ENCODE peak calls at places on chromosome 10, in four cellular contexts. A is GM23248, K is K562, P is PC-3. N is an unnamed sample. For H3K4me1, the result is how much of the 10 kb centered on the place peaks cover.

GRCh38 chr10:31025142-31025541 is 6.5 kb downstream of the ZNF438 start:
- DNase-seq in A (no peak), K (no peak), P (no peak), N (no peak)

GRCh38 chr10:48608279-48608681 is 3.4 kb upstream of the ARHGAP22 start:
- DNase-seq in A (peak), K (peak), P (no peak), N (no peak)

GRCh38 chr10:112332509-112333228 is 41.2 kb upstream of the ACSL5 start:
- DNase-seq in A (peak), K (no peak), P (no peak), N (no peak)

GRCh38 chr10:48459270-48460147 is 145.4 kb downstream of the ARHGAP22 start:
- DNase-seq in A (no peak), K (peak), P (no peak), N (no peak)

GRCh38 chr10:95326396-95326795 is 35.6 kb upstream of the PDLIM1 start:
- DNase-seq in A (no peak), K (no peak), P (no peak), N (no peak)

GRCh38 chr10:97686301-97686961 is 610 bp downstream of the AVPI1 start:
- DNase-seq in A (peak), K (no peak), P (no peak), N (no peak)

GRCh38 chr10:58373446-58373834 is 11.8 kb upstream of the TFAM start:
- DNase-seq in A (peak), K (no peak), P (peak), N (no peak)

GRCh38 chr10:122298598-122299301 is 27.7 kb downstream of the BTBD16 start:
- DNase-seq in A (peak), K (peak), P (peak), N (no peak)

GRCh38 chr10:132183046-132183445 is 3.7 kb upstream of the DPYSL4 start:
- DNase-seq in A (no peak), K (no peak), P (no peak), N (no peak)

GRCh38 chr10:63628526-63629362 is 107.5 kb downstream of the REEP3 start:
- DNase-seq in A (peak), K (peak), P (no peak), N (no peak)

GRCh38 chr10:15642095-15642494 is 77.6 kb downstream of the ITGA8 start:
- DNase-seq in A (peak), K (no peak), P (peak), N (no peak)

GRCh38 chr10:34124522-34125035 is 690.5 kb downstream of the PARD3 start:
- DNase-seq in A (peak), K (no peak), P (peak), N (no peak)

GRCh38 chr10:93421426-93421825 is 60.7 kb downstream of the MYOF start:
- DNase-seq in A (no peak), K (no peak), P (no peak), N (no peak)

GRCh38 chr10:44921506-44921905 is 10.4 kb downstream of the TMEM72 start:
- DNase-seq in A (no peak), K (no peak), P (no peak), N (no peak)

GRCh38 chr10:89952314-89952713 is 250.9 kb downstream of the KIF20B start:
- DNase-seq in A (no peak), K (no peak), P (no peak), N (no peak)

GRCh38 chr10:28971255-28971654 is 293.9 kb downstream of the BAMBI start:
- DNase-seq in A (no peak), K (no peak), P (no peak), N (no peak)

GRCh38 chr10:120948889-120949382 is 97.8 kb downstream of the WDR11 start:
- DNase-seq in A (peak), K (peak), P (peak), N (no peak)

GRCh38 chr10:102411341-102412255 is 7.0 kb downstream of the PSD start:
- DNase-seq in A (no peak), K (no peak), P (no peak), N (no peak)

GRCh38 chr10:102413053-102413705 is 5.4 kb downstream of the PSD start:
- DNase-seq in A (peak), K (peak), P (no peak), N (no peak)

GRCh38 chr10:102412293-102412692 is 6.3 kb downstream of the PSD start:
- DNase-seq in A (no peak), K (no peak), P (no peak), N (no peak)

GRCh38 chr10:102414749-102415148 is 3.8 kb downstream of the PSD start:
- DNase-seq in A (no peak), K (no peak), P (no peak), N (no peak)

GRCh38 chr10:102413806-102414561 is 4.6 kb downstream of the PSD start:
- DNase-seq in A (no peak), K (no peak), P (no peak), N (no peak)
- H2AFZ ChIP-seq in A (no peak), K (no peak), P (no peak), N (no peak)

GRCh38 chr10:102626026-102626686 is 18.1 kb upstream of the TRIM8 start:
- DNase-seq in A (no peak), K (no peak), P (no peak), N (no peak)
- H3K4me1 ChIP-seq in A (under half), K (under half), P (under half), N (under half)

GRCh38 chr10:126842836-126843235 is 62.4 kb upstream of the DOCK1 start:
- DNase-seq in A (no peak), K (no peak), P (no peak), N (no peak)

GRCh38 chr10:126841341-126841902 is 63.8 kb upstream of the DOCK1 start:
- DNase-seq in A (no peak), K (no peak), P (no peak), N (no peak)

GRCh38 chr10:126843299-126843934 is 61.8 kb upstream of the DOCK1 start:
- DNase-seq in A (no peak), K (no peak), P (no peak), N (no peak)

GRCh38 chr10:126840736-126841135 is 64.5 kb upstream of the DOCK1 start:
- DNase-seq in A (no peak), K (no peak), P (no peak), N (no peak)

GRCh38 chr10:126842356-126842755 is 62.9 kb upstream of the DOCK1 start:
- DNase-seq in A (no peak), K (no peak), P (no peak), N (no peak)
- H3K9ac ChIP-seq in A (no peak), K (no peak), P (no peak), N (no peak)

GRCh38 chr10:129742742-129743550 is 221.1 kb downstream of the EBF3 start:
- DNase-seq in A (no peak), K (no peak), P (no peak), N (no peak)

GRCh38 chr10:129743738-129744133 is 220.3 kb downstream of the EBF3 start:
- DNase-seq in A (no peak), K (no peak), P (no peak), N (no peak)

GRCh38 chr10:129741978-129742741 is 221.9 kb downstream of the EBF3 start:
- DNase-seq in A (no peak), K (no peak), P (no peak), N (no peak)

GRCh38 chr10:129744134-129744895 is 219.8 kb downstream of the EBF3 start:
- DNase-seq in A (no peak), K (no peak), P (no peak), N (no peak)

GRCh38 chr10:129744896-129745750 is 219.0 kb downstream of the EBF3 start:
- DNase-seq in A (no peak), K (no peak), P (no peak), N (no peak)
- H2AFZ ChIP-seq in A (no peak), K (no peak), P (no peak), N (no peak)

GRCh38 chr10:77771851-77772250 is 134.2 kb upstream of the KCNMA1 start:
- DNase-seq in A (no peak), K (no peak), P (no peak), N (no peak)
- H3K4me1 ChIP-seq in A (under half), K (under half), P (under half), N (under half)

GRCh38 chr10:107913317-107914294 is 749.1 kb upstream of the SORCS1 start:
- DNase-seq in A (peak), K (no peak), P (no peak), N (no peak)

GRCh38 chr10:107918171-107918570 is 753.7 kb upstream of the SORCS1 start:
- DNase-seq in A (no peak), K (no peak), P (no peak), N (no peak)

GRCh38 chr10:107919626-107920235 is 755.2 kb upstream of the SORCS1 start:
- DNase-seq in A (no peak), K (no peak), P (no peak), N (no peak)

GRCh38 chr10:107915277-107915634 is 750.8 kb upstream of the SORCS1 start:
- DNase-seq in A (peak), K (no peak), P (peak), N (no peak)

DNA sequence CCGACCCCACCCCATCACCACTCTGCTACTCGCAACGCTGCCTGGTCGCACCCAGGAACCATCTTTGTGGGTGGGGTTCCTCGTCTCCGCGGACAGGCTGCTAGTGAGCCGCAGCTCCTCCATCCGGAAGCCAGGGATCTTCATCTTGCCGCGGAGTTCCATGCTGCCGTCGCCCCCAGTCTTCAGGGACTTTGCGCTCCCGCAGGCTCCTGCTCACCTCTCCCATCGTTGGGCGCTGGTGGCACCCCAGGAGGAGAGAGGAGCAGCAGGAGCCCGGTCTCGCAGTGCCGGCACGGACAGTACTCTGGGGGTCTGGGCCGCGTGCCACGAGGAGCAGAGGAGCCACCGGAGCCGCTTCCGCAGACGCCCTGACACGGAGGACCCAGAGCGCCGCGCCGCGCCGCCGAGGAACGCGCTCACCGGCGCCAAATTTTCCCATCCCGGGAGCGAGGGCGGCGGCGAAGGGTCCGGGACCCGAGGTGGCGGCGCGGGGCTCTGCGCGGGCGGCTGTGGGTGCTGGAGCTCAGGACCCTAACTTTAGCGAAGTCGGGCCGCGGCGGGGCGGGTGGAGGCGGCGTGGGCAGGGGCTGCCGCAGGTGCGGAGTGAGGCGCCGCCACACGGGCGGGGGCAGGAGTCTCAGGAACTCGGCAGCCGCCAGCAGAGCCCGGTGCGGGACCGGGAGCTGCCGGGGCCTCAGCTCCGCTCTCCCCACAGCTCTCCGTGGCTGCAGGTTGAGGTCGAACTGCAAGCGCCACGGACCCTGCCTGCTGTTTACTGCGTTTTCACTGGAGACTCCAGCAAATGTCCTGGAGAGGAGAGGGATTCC is 750.2 kb upstream of the SORCS1 start:
- DNase-seq in A (peak), K (no peak), P (no peak), N (no peak)
- H3K9ac ChIP-seq in A (peak), K (no peak), P (no peak), N (no peak)

DNA sequence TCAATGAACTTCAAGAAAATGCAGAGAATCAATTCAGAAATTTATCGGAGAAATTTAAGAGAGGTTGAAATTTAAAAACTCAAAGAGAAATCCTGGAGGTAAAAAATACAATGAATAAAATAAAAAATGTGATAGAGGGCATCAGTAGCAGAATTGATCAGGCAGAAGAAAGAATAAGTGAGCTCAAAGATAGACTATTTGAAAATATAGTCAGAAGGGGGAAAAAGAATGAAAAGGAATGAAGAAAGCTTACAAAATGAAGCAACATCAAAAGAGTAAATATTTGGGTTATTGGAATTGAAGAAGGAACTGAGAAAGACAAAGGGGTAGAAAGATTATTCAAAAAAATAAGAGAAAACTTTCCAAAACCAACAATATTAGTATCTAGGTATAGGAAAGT is 291.4 kb downstream of the SH2D4B start:
- DNase-seq in A (no peak), K (no peak), P (no peak), N (no peak)
- H2AFZ ChIP-seq in A (no peak), K (no peak), P (no peak), N (no peak)

DNA sequence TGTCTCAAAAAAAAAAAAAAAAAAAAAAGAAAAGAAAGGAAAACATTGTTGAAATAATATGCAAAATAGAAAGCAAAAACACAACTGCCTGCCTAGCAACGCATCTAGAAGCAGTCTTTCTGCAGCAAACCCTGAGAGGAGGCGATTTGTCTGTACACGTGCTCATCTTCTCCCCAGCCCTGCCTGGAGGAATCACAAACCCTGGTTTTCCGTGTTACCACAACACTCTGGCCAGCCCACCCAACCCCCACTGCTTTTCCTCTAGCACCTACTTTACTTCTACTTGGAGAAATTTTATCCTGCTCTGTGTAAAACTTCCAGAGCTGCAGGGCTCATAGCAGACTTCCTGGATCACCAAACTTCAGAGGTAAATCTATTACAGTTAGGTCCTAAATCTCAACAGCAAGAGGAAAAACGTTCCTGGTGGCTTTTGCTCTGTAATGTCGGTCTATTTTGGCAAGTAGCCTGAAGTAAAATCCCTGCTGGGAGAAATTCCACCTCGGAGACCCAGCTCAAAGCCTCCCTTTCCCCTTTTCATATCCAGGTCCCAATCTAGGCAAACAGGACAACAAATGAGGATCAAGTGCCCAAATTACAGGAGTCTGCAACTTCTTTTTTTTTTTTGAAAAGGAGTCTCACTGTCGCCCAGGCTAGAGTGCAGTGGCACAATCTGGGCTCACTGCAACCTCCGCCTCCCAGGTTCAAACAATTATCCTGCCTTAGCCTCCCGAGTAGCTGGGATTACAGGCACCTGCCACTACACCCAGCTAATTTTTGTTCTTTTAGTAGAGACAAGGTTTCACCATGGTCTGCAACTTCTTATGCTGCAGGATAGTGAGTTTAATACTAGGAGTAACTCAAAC is 91.6 kb downstream of the DNMBP start:
- DNase-seq in A (peak), K (no peak), P (no peak), N (no peak)
- H3K4me1 ChIP-seq in A (under half), K (under half), P (under half), N (under half)

DNA sequence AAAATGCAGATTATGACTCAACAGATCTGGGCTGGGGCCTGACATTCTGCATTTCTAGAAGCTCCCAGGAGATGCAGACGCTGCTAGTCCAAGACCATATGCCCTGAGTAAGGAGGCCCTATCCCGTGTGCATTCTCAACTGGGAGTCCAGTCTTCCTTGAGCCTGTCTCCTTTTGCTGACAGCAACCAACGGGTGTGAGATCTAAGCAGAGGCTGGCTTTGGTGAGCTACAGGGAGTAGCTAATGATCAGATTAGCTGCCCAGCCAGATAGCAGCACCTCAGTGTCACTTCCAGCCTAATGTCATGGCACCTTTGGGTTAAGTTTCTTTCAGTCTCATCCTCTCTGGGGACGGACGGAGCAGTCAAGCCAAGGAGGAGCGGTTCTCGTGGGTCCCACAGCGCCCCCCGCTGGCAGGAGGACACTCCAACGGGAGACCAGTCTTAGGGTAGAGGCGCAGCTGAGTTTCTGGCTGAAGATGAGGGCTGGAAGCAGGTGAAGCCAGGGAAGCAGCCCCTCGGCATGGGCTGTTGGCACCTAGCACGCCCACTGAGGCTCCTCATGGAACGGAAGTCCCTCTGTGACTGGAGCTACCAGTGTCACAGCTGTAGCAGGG is 154.0 kb downstream of the CCDC3 start:
- DNase-seq in A (no peak), K (peak), P (no peak), N (no peak)
- H3K9ac ChIP-seq in A (no peak), K (no peak), P (no peak), N (no peak)

N was measured in keratinocyte.